ENCODE peak calls at places on chromosomes 13 and 19, in five cellular contexts. K is WERI-Rb-1, S is progenitor cell of endocrine pancreas, M is fibroblast of pulmonary artery, U is suprapubic skin. F is an unnamed sample.

GRCh38 chr19:10761443-10762242 is 43.8 kb downstream of the DNM2 start:
- DNase-seq in S (no peak), U (no peak), M (no peak), K (no peak), F (no peak)

GRCh38 chr19:23415561-23416191 is 20.4 kb upstream of the ZNF91 start:
- DNase-seq in S (peak; percentile 48), K (peak; percentile 87), M (peak; percentile 4), U (no peak), F (peak; percentile 47)

GRCh38 chr19:35222373-35223005 is 6.0 kb downstream of the FAM187B start:
- DNase-seq in K (no peak), S (no peak), U (no peak), M (no peak), F (no peak)

GRCh38 chr19:13995017-13995728 is 10.9 kb downstream of the RFX1 start:
- DNase-seq in K (no peak), S (no peak), M (no peak), U (no peak), F (no peak)

GRCh38 chr13:45356966-45357689 is 16.1 kb upstream of the TPT1 start:
- DNase-seq in U (no peak), M (no peak), K (no peak), S (no peak), F (no peak)

GRCh38 chr13:94479559-94480095 is at the start of gene DCT:
- DNase-seq in S (no peak), K (peak; percentile 90), U (no peak), M (no peak), F (no peak)

GRCh38 chr19:37362733-37363132 is 8.2 kb upstream of the ZNF527 start:
- DNase-seq in M (peak; percentile 10), S (no peak), U (no peak), K (peak; percentile 65), F (no peak)

GRCh38 chr19:44807162-44807561 is 1.7 kb upstream of the BCAM start:
- DNase-seq in M (no peak), S (no peak), K (no peak), U (no peak), F (no peak)

GRCh38 chr13:49248433-49249002 is 793 bp downstream of the CDADC1 start:
- DNase-seq in M (no peak), K (no peak), S (no peak), U (no peak), F (peak; percentile 38)

GRCh38 chr19:6421075-6422014 is 3.3 kb downstream of the KHSRP start:
- DNase-seq in M (no peak), S (no peak), K (no peak), U (no peak), F (no peak)

GRCh38 chr19:16661480-16662034 is 618 bp downstream of the TMEM38A start:
- DNase-seq in M (no peak), U (peak; percentile 71), S (peak; percentile 17), K (peak; percentile 43), F (no peak)

GRCh38 chr19:45547965-45548609 is 36.5 kb downstream of the OPA3 start:
- DNase-seq in K (no peak), U (peak; percentile 85), S (no peak), M (peak; percentile 49), F (no peak)

GRCh38 chr19:10764340-10764894 is 46.5 kb downstream of the DNM2 start:
- DNase-seq in K (no peak), U (no peak), M (no peak), S (no peak), F (no peak)

GRCh38 chr13:36148436-36148835 is 17.3 kb upstream of the DCLK1 start:
- DNase-seq in U (no peak), K (no peak), S (no peak), M (no peak), F (no peak)

GRCh38 chr13:68993154-68993553 is 1114.5 kb upstream of the ATXN8OS start:
- DNase-seq in K (no peak), M (no peak), S (no peak), U (no peak), F (no peak)

GRCh38 chr19:43563816-43564215 is 11.5 kb downstream of the XRCC1 start:
- DNase-seq in S (no peak), U (no peak), M (no peak), K (no peak), F (no peak)

GRCh38 chr19:2550431-2551171 is 74.7 kb downstream of the GADD45B start:
- DNase-seq in K (peak; percentile 97), S (no peak), U (no peak), M (no peak), F (no peak)

GRCh38 chr19:58182577-58182988 is 278 bp upstream of the ZNF274 start:
- DNase-seq in K (no peak), S (no peak), M (no peak), U (no peak), F (no peak)

GRCh38 chr19:6235031-6235951 is 44.5 kb downstream of the MLLT1 start:
- DNase-seq in S (no peak), U (no peak), K (no peak), M (no peak), F (no peak)

GRCh38 chr19:57351867-57352266 is 796 bp downstream of the ZNF304 start:
- DNase-seq in S (no peak), K (no peak), U (no peak), M (no peak), F (no peak)

GRCh38 chr19:44576843-44577565 is 36.4 kb upstream of the IGSF23 start:
- DNase-seq in K (peak; percentile 53), M (peak; percentile 37), U (no peak), S (no peak), F (no peak)

GRCh38 chr13:113936166-113936565 is 37.7 kb downstream of the C13orf46 start:
- DNase-seq in U (peak; percentile 46), S (no peak), K (no peak), M (no peak), F (no peak)

GRCh38 chr13:111123221-111123620 is 8.1 kb downstream of the ARHGEF7 start:
- DNase-seq in U (no peak), K (no peak), S (no peak), M (no peak), F (no peak)

GRCh38 chr19:14563989-14564650 is 7.7 kb downstream of the NDUFB7 start:
- DNase-seq in S (no peak), U (peak; percentile 72), M (no peak), K (peak; percentile 83), F (no peak)

GRCh38 chr13:79043208-79043607 is 362.8 kb downstream of the RBM26 start:
- DNase-seq in S (no peak), M (no peak), K (no peak), U (no peak), F (no peak)

GRCh38 chr19:44142014-44142523 is 715 bp downstream of the ZNF234 start:
- DNase-seq in M (peak; percentile 43), K (no peak), U (no peak), S (no peak), F (no peak)

GRCh38 chr13:44096906-44097305 is 217.2 kb downstream of the LACC1 start:
- DNase-seq in U (no peak), K (no peak), M (no peak), S (no peak), F (no peak)

GRCh38 chr19:10634881-10635463 is 9.6 kb downstream of the SLC44A2 start:
- DNase-seq in U (no peak), K (no peak), M (no peak), S (no peak), F (no peak)

GRCh38 chr19:15223649-15224371 is 8.4 kb downstream of the EPHX3 start:
- DNase-seq in M (peak; percentile 15), U (no peak), S (no peak), K (no peak), F (no peak)

GRCh38 chr13:44402902-44403719 is 29.5 kb downstream of the SERP2 start:
- DNase-seq in S (no peak), K (no peak), U (no peak), M (no peak), F (no peak)

GRCh38 chr19:38078302-38078930 is 145.6 kb downstream of the DPF1 start:
- DNase-seq in S (no peak), K (no peak), M (no peak), U (no peak), F (no peak)

GRCh38 chr19:46391296-46392251 is 21.8 kb downstream of the CCDC8 start:
- DNase-seq in M (no peak), U (peak; percentile 65), K (no peak), S (no peak), F (no peak)

DNA sequence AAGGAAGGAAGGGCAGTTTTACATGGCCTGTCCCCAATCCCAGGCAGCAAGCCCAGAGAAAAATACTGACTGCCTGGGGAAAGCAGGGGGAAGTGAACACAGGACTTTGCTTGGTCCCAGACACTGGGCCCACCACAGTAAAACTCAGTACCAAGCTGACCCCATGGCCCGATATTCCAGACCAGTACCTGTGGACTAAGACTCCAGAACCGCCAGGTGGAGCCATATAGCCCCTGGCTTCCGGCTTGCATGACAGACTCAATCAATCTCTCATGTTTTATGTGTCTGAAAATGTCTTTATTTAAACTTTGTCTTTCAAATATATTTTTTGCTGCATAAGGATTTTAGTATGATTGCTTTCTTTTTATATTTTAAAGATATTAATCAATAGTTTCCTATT is 767.9 kb upstream of the SLITRK6 start:
- DNase-seq in M (no peak), S (no peak), K (no peak), U (no peak), F (no peak)
- TF ChIP-seq CTCF in M (no peak), S (peak; percentile 47), K (no peak), U (no peak), F (no peak)

GRCh38 chr13:108897955-108898354 is 268.5 kb downstream of the MYO16 start:
- DNase-seq in M (no peak), U (no peak), K (no peak), S (no peak), F (no peak)

GRCh38 chr13:108895220-108895704 is 265.9 kb downstream of the MYO16 start:
- DNase-seq in S (no peak), K (no peak), M (peak; percentile 52), U (no peak), F (no peak)
- TF ChIP-seq CTCF in S (peak; percentile 75), K (peak; percentile 24), M (peak; percentile 52), U (peak; percentile 33), F (peak; percentile 87)

GRCh38 chr13:33874871-33875270 is 56.9 kb downstream of the RFC3 start:
- DNase-seq in M (no peak), K (no peak), U (no peak), S (no peak), F (no peak)
- TF ChIP-seq CTCF in M (peak; percentile 7), K (no peak), U (no peak), S (no peak), F (no peak)

GRCh38 chr19:48836089-48837017 is at the start of gene HSD17B14:
- DNase-seq in M (peak; percentile 27), S (peak; percentile 33), K (peak; percentile 64), U (peak; percentile 74), F (no peak)
- TF ChIP-seq CTCF in M (no peak), S (peak; percentile 5), K (no peak), U (no peak), F (peak; percentile 37)

F was measured in mesothelial cell of epicardium.